ENCODE peak calls at places on chromosomes 1 and 21, in four cellular contexts. B is HCT116; A is AML-193; G is stimulated activated CD8-positive, alpha-beta memory T cell treated with anti-CD3 and anti-CD28 coated beads, Interleukin-2, amount 100 ng/mL, for 48 hours. N is an unnamed sample.
A peak's percentile ranks its signal among the peaks of the same experiment; 100 is the strongest.

GRCh38 chr1:53966794-53967193 is 20.6 kb downstream of the LRRC42 start:
- DNase-seq in B (no peak), A (no peak), G (no peak), N (no peak)

GRCh38 chr21:42112857-42113256 is 41.7 kb downstream of the UMODL1 start:
- DNase-seq in B (no peak), A (peak; percentile 6), G (no peak), N (peak; percentile 56)

GRCh38 chr1:23044035-23044434 is 24.8 kb downstream of the KDM1A start:
- DNase-seq in B (no peak), A (no peak), G (no peak), N (no peak)

GRCh38 chr1:107842241-107842640 is 122.7 kb downstream of the VAV3 start:
- DNase-seq in B (no peak), A (no peak), G (no peak), N (no peak)

GRCh38 chr1:116760487-116760886 is 6.3 kb downstream of the CD2 start:
- DNase-seq in B (no peak), A (no peak), G (no peak), N (no peak)

GRCh38 chr1:154703207-154703606 is 95.2 kb upstream of the ADAR start:
- DNase-seq in B (no peak), A (no peak), G (no peak), N (no peak)

GRCh38 chr1:237119091-237119490 is 77.1 kb downstream of the RYR2 start:
- DNase-seq in B (no peak), A (no peak), G (no peak), N (no peak)

GRCh38 chr21:34511787-34512451 is at the start of gene KCNE1:
- DNase-seq in B (no peak), A (peak; percentile 89), G (no peak), N (no peak)

GRCh38 chr21:15557925-15558324 is 171.9 kb upstream of the USP25 start:
- DNase-seq in B (no peak), A (no peak), G (no peak), N (no peak)

GRCh38 chr1:56967355-56967754 is 1.5 kb upstream of the C8B start:
- DNase-seq in B (no peak), A (no peak), G (no peak), N (no peak)

GRCh38 chr21:35573472-35574389 is 486.6 kb downstream of the SETD4 start:
- DNase-seq in B (no peak), A (no peak), G (no peak), N (no peak)

GRCh38 chr1:76095800-76096199 is 21.3 kb downstream of the ST6GALNAC3 start:
- DNase-seq in B (no peak), A (no peak), G (no peak), N (no peak)

GRCh38 chr1:232995189-232995588 is 44.8 kb downstream of the NTPCR start:
- DNase-seq in B (no peak), A (no peak), G (no peak), N (no peak)

GRCh38 chr21:44514746-44515358 is 25.1 kb downstream of the KRTAP10-1 start:
- DNase-seq in B (no peak), A (no peak), G (no peak), N (no peak)